ENCODE peak calls at places on chromosomes 7 and 10, in nine cellular contexts. J is HFF-Myc; G is type B pancreatic cell; S is psoas muscle; F is kidney glomerular epithelial cell; D is SJSA1; A is stimulated activated CD8-positive, alpha-beta memory T cell treated with anti-CD3 and anti-CD28 coated beads, Interleukin-4, amount 100 ng/mL, for 24 hours; N is KG1; M is activated naive CD4-positive, alpha-beta T cell treated with anti-CD3 and anti-CD28 coated beads for 36 hours. W is an unnamed sample.

GRCh38 chr7:121081327-121081936 is 92.9 kb downstream of the CPED1 start:
- DNase-seq in J (peak), D (no peak), G (no peak), S (no peak), F (peak), N (peak), A (no peak), M (no peak), W (no peak)

GRCh38 chr10:113301342-113301984 is 251.4 kb upstream of the HABP2 start:
- DNase-seq in M (peak), S (no peak), G (no peak), N (no peak), A (no peak), F (no peak), D (no peak), J (no peak), W (peak)

GRCh38 chr10:118471863-118472262 is 123.6 kb downstream of the PRLHR start:
- DNase-seq in M (no peak), F (no peak), J (peak), N (no peak), D (peak), S (no peak), G (no peak), A (no peak), W (no peak)

GRCh38 chr7:21028186-21028989 is 241.7 kb upstream of the SP8 start:
- DNase-seq in F (peak), G (no peak), S (no peak), D (no peak), M (no peak), J (no peak), N (no peak), A (no peak), W (no peak)

GRCh38 chr10:61592581-61592980 is 70.1 kb upstream of the CABCOCO1 start:
- DNase-seq in J (no peak), A (no peak), D (no peak), G (no peak), M (no peak), F (no peak), S (no peak), N (no peak), W (peak)

GRCh38 chr7:131765575-131765974 is 209.1 kb upstream of the PODXL start:
- DNase-seq in G (no peak), M (no peak), F (no peak), S (no peak), D (no peak), N (no peak), A (no peak), J (no peak), W (no peak)

GRCh38 chr10:3096149-3096548 is 28.8 kb downstream of the PFKP start:
- DNase-seq in F (no peak), A (no peak), S (no peak), J (no peak), D (peak), M (no peak), N (no peak), G (no peak), W (no peak)

GRCh38 chr10:77513783-77514331 is 123.8 kb downstream of the KCNMA1 start:
- DNase-seq in D (peak), J (no peak), S (peak), N (no peak), A (no peak), F (peak), G (no peak), M (no peak), W (no peak)

GRCh38 chr10:9331583-9332008 is 1277.1 kb downstream of the GATA3 start:
- DNase-seq in J (peak), A (no peak), M (no peak), D (no peak), G (no peak), S (no peak), F (peak), N (peak), W (no peak)

GRCh38 chr7:133674079-133674478 is 421.2 kb downstream of the EXOC4 start:
- DNase-seq in D (no peak), G (no peak), F (no peak), A (no peak), S (no peak), M (no peak), N (no peak), J (no peak), W (no peak)

GRCh38 chr10:103888113-103888841 is 29.7 kb downstream of the STN1 start:
- DNase-seq in A (no peak), G (no peak), S (peak), N (peak), D (peak), J (no peak), F (peak), M (no peak), W (no peak)

GRCh38 chr10:71687077-71687476 is 32.5 kb downstream of the C10orf105 start:
- DNase-seq in S (no peak), N (no peak), D (no peak), G (no peak), J (no peak), M (no peak), A (no peak), F (no peak), W (no peak)

GRCh38 chr7:51020944-51021343 is 238.2 kb upstream of the GRB10 start:
- DNase-seq in F (no peak), D (no peak), J (no peak), S (no peak), A (no peak), M (no peak), N (no peak), G (no peak), W (no peak)

GRCh38 chr7:135117096-135117495 is 30.8 kb upstream of the TMEM140 start:
- DNase-seq in D (no peak), G (no peak), J (no peak), N (no peak), A (no peak), M (no peak), S (no peak), F (no peak), W (no peak)

GRCh38 chr10:21943633-21944265 is 59.8 kb downstream of the DNAJC1 start:
- DNase-seq in F (no peak), G (no peak), N (no peak), A (no peak), S (no peak), M (no peak), J (no peak), D (no peak), W (no peak)

GRCh38 chr7:54546081-54546985 is 4.2 kb downstream of the VSTM2A start:
- DNase-seq in D (no peak), N (no peak), S (no peak), M (no peak), J (no peak), F (no peak), A (no peak), G (no peak), W (no peak)

GRCh38 chr10:123613346-123613850 is 52.8 kb upstream of the GPR26 start:
- DNase-seq in S (no peak), A (no peak), G (no peak), M (no peak), N (no peak), J (no peak), D (no peak), F (no peak), W (no peak)

GRCh38 chr7:131654668-131655326 is 98.4 kb upstream of the PODXL start:
- DNase-seq in D (peak), F (peak), J (no peak), A (peak), G (peak), M (peak), N (peak), S (peak), W (peak)

GRCh38 chr7:98877692-98878364 is 504 bp upstream of the TRRAP start:
- DNase-seq in J (no peak), N (no peak), F (no peak), D (no peak), M (no peak), G (peak), A (no peak), S (no peak), W (no peak)

GRCh38 chr7:106022193-106022821 is 59.2 kb downstream of the CDHR3 start:
- DNase-seq in M (peak), S (no peak), N (no peak), G (no peak), A (peak), F (no peak), J (no peak), D (no peak), W (peak)

GRCh38 chr7:30202671-30203070 is 67.9 kb downstream of the MTURN start:
- DNase-seq in A (no peak), M (no peak), N (no peak), G (no peak), J (no peak), D (no peak), S (no peak), F (no peak), W (no peak)

GRCh38 chr7:33300131-33300530 is 170.8 kb downstream of the BBS9 start:
- DNase-seq in M (no peak), J (no peak), G (no peak), F (no peak), N (no peak), S (no peak), A (no peak), D (no peak), W (no peak)

GRCh38 chr7:100120518-100121085 is 1.2 kb downstream of the CNPY4 start:
- DNase-seq in J (no peak), A (no peak), G (no peak), M (no peak), F (no peak), N (no peak), D (no peak), S (no peak), W (no peak)

GRCh38 chr7:26792573-26792972 is 71.8 kb downstream of the SKAP2 start:
- DNase-seq in M (no peak), S (no peak), D (no peak), G (no peak), J (no peak), F (no peak), N (no peak), A (no peak), W (no peak)

GRCh38 chr10:114151486-114151885 is 22.5 kb downstream of the CCDC186 start:
- DNase-seq in M (no peak), D (peak), N (no peak), S (no peak), F (peak), A (no peak), J (peak), G (no peak), W (no peak)

GRCh38 chr7:105480931-105481330 is 41.1 kb downstream of the PUS7 start:
- DNase-seq in N (no peak), D (no peak), S (no peak), M (no peak), G (no peak), F (no peak), A (no peak), J (no peak), W (no peak)

GRCh38 chr7:20798694-20799121 is 12.0 kb upstream of the SP8 start:
- DNase-seq in A (no peak), F (no peak), D (no peak), N (no peak), J (no peak), S (no peak), G (no peak), M (no peak), W (no peak)

GRCh38 chr10:4981722-4982471 is 18.7 kb downstream of the AKR1C1 start:
- DNase-seq in M (peak), N (no peak), D (no peak), F (peak), S (no peak), A (no peak), G (no peak), J (no peak), W (peak)

GRCh38 chr10:103792547-103792946 is 62.8 kb downstream of the SH3PXD2A start:
- DNase-seq in S (no peak), J (no peak), M (no peak), A (no peak), G (no peak), D (no peak), N (no peak), F (no peak), W (no peak)

GRCh38 chr10:128431506-128431905 is 305.3 kb upstream of the MKI67 start:
- DNase-seq in N (no peak), J (no peak), A (no peak), G (no peak), D (no peak), F (no peak), M (no peak), S (no peak), W (no peak)

GRCh38 chr7:87609946-87610345 is 9.3 kb upstream of the ABCB1 start:
- DNase-seq in F (no peak), S (no peak), A (no peak), D (no peak), G (no peak), M (no peak), J (no peak), N (no peak), W (no peak)

GRCh38 chr10:69451784-69452251 is 553 bp downstream of the TSPAN15 start:
- DNase-seq in A (no peak), D (no peak), F (no peak), M (no peak), G (no peak), S (no peak), N (no peak), J (no peak), W (no peak)

GRCh38 chr10:97761331-97761865 is 10.4 kb downstream of the SFRP5 start:
- DNase-seq in N (no peak), J (no peak), D (no peak), S (no peak), G (no peak), M (no peak), A (no peak), F (no peak), W (no peak)

GRCh38 chr7:40623863-40624262 is 489.1 kb downstream of the SUGCT start:
- DNase-seq in N (no peak), D (no peak), M (no peak), G (no peak), F (no peak), J (no peak), S (no peak), A (no peak), W (no peak)

GRCh38 chr10:118564652-118565051 is 30.8 kb downstream of the PRLHR start:
- DNase-seq in G (peak), F (no peak), S (no peak), D (no peak), A (no peak), M (no peak), J (no peak), N (no peak), W (no peak)

GRCh38 chr10:9038146-9038714 is 983.7 kb downstream of the GATA3 start:
- DNase-seq in D (no peak), A (no peak), G (no peak), S (no peak), M (no peak), J (no peak), F (no peak), N (no peak), W (no peak)

GRCh38 chr10:75101416-75102251 is 9.8 kb upstream of the SAMD8 start:
- DNase-seq in S (no peak), G (no peak), N (no peak), F (no peak), D (no peak), M (no peak), A (no peak), J (no peak), W (no peak)

GRCh38 chr10:58618158-58618676 is 105.5 kb downstream of the BICC1 start:
- DNase-seq in A (no peak), S (no peak), J (no peak), G (no peak), F (no peak), D (no peak), N (no peak), M (no peak), W (no peak)

GRCh38 chr10:25758041-25758457 is 176.0 kb upstream of the MYO3A start:
- DNase-seq in A (no peak), S (no peak), F (peak), N (no peak), J (no peak), D (no peak), M (peak), G (no peak), W (peak)